ENCODE peak calls at places on chromosomes 7 and 10, in five cellular contexts. I is SK-N-SH, L is left ventricle myocardium inferior, C is HL-60, H is hepatocyte. M is an unnamed sample.

GRCh38 chr10:74923556-74923955 is 97.2 kb downstream of the KAT6B start:
- DNase-seq in L (no peak), I (no peak), H (no peak), C (no peak), M (peak; percentile 61)

GRCh38 chr7:158028971-158029370 is 558.7 kb downstream of the PTPRN2 start:
- DNase-seq in I (no peak), C (no peak), L (no peak), H (no peak), M (peak; percentile 5)

GRCh38 chr10:79112898-79113431 is 44.2 kb downstream of the ZMIZ1 start:
- DNase-seq in C (no peak), I (peak; percentile 63), L (peak; percentile 58), H (peak; percentile 41), M (peak; percentile 59)

GRCh38 chr10:16948335-16948734 is 131.1 kb upstream of the RSU1 start:
- DNase-seq in C (no peak), I (no peak), H (no peak), L (no peak), M (no peak)

GRCh38 chr7:111356941-111357340 is 205.4 kb downstream of the IMMP2L start:
- DNase-seq in C (no peak), L (no peak), I (no peak), H (no peak), M (no peak)

GRCh38 chr7:151859111-151859947 is 17.6 kb downstream of the PRKAG2 start:
- DNase-seq in L (peak; percentile 51), I (no peak), H (no peak), C (no peak), M (no peak)

GRCh38 chr7:96328016-96328415 is 6.1 kb upstream of the SLC25A13 start:
- DNase-seq in L (no peak), I (no peak), H (no peak), C (no peak), M (no peak)

GRCh38 chr7:46568420-46569116 is 647.5 kb upstream of the IGFBP3 start:
- DNase-seq in C (no peak), H (no peak), I (no peak), L (no peak), M (no peak)

GRCh38 chr10:50550291-50550839 is 73.4 kb downstream of the SGMS1 start:
- DNase-seq in C (no peak), I (no peak), L (no peak), H (peak; percentile 34), M (peak; percentile 48)

GRCh38 chr10:77409697-77410471 is 227.7 kb downstream of the KCNMA1 start:
- DNase-seq in I (no peak), H (peak; percentile 65), C (no peak), L (no peak), M (no peak)

GRCh38 chr10:15660990-15661389 is 58.7 kb downstream of the ITGA8 start:
- DNase-seq in C (no peak), H (no peak), L (no peak), I (no peak), M (peak; percentile 69)
- TF ChIP-seq CTCF in C (no peak), H (no peak), L (no peak), I (no peak), M (peak; percentile 61)

GRCh38 chr10:37496061-37496460 is 361.3 kb downstream of the ZNF248 start:
- DNase-seq in C (no peak), I (no peak), H (no peak), L (no peak), M (no peak)

GRCh38 chr10:37489658-37490003 is 364.2 kb downstream of the ANKRD30A start:
- DNase-seq in L (no peak), I (no peak), H (no peak), C (no peak), M (no peak)

GRCh38 chr10:37490266-37490665 is 364.9 kb downstream of the ANKRD30A start:
- DNase-seq in H (no peak), C (no peak), I (no peak), L (no peak), M (no peak)

DNA sequence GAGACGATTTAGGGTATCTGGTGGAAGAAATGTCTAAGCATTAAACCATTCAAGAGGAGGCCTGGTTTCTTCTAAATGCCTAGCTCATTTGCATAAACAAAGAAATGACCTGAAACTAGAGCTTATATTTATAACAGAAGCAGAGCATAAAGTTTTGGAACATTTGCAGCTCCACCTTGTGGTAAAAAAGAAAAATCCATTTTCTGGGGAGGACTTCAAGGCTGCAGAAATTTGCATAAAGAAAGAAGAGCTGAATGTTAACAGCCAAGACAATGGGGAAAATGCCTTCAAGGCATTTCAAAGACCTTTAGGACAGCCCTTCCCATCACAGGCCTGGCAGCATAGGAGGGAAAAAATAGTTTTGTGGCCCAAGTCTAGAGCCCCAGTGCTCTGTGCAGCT is 362.0 kb downstream of the ZNF248 start:
- DNase-seq in C (no peak), L (no peak), I (no peak), H (no peak), M (no peak)
- H3K4me3 ChIP-seq in C (no peak overlapping the region), L (no peak overlapping the region), I (no peak overlapping the region), H (no peak overlapping the region), M (no peak overlapping the region)

DNA sequence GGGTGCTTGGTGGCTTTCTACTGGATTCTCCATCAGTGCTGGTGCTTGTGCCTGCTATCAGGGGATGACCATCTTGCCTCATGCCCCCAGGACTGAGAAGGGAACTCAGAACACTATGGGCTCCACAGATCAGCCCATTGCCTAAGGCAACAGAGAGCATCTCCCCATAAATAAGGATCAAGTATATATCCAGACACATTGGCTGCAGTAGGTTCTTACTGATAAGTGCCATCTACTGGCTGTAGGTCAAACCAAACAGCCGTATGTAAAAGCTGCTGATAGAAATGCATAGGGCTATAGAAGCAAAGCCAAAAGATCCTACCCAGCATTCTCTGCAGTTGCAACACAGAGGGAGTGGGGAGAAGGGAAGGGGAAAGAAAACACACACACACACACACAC is 153.7 kb downstream of the CDK14 start:
- DNase-seq in H (peak; percentile 23), C (peak; percentile 15), L (no peak), I (peak; percentile 52), M (no peak)
- TF ChIP-seq CTCF in H (peak; percentile 36), C (no peak), L (no peak), I (peak; percentile 26), M (peak; percentile 65)

DNA sequence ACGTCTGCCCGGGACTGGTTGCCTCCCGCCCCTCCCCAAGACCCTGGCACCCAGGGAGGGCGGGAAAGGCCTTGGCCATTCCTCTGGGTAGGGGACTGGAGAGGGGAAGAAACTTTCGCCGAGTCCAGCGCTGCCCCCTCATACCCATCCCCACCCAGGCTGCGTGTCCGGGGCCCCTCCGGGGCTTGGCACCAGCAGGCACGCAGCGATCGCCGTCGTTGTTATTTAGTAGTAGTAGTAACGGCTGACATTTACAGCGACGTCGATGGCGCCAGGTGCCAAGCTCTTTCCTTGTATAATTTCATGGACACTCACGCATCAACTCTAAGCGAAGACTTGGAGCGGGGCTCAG is 3.3 kb upstream of the PDGFA start:
- DNase-seq in I (no peak), L (no peak), C (no peak), H (no peak), M (no peak)
- H3K4me3 ChIP-seq in I (no peak overlapping the region), L (peak overlapping the region; percentile 93), C (no peak overlapping the region), H (peak overlapping the region; percentile 24), M (no peak overlapping the region)

GRCh38 chr10:3681642-3682554 is 103.1 kb downstream of the KLF6 start:
- DNase-seq in H (no peak), I (no peak), L (no peak), C (no peak), M (no peak)
- TF ChIP-seq CTCF in H (no peak), I (no peak), L (no peak), C (no peak), M (no peak)

GRCh38 chr7:36887969-36888368 is 163.7 kb upstream of the AOAH start:
- DNase-seq in H (no peak), L (no peak), I (peak; percentile 58), C (no peak), M (no peak)

GRCh38 chr7:36884863-36885262 is 160.6 kb upstream of the AOAH start:
- DNase-seq in C (no peak), H (no peak), I (no peak), L (no peak), M (no peak)

GRCh38 chr7:36889182-36889581 is 164.9 kb upstream of the AOAH start:
- DNase-seq in C (no peak), H (no peak), I (no peak), L (no peak), M (no peak)

DNA sequence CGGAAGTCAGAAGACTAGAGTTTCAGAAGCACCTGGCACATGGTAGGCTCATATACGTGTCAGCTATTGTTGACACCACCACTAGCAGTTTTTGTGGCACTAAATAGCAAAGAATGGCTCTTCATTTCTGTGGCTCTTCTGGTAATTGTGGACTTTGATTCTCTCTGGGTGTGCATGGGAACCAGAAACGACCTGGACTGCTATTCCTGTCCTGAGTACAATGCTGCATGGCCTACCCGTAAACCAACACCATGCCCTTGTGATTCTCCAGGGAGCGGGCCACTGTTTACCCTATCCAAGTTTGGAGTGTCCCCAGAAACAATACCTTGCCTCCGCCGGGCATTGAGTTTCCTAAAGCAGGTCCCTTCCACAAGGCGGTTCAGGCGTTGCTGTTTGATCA is 162.9 kb upstream of the AOAH start:
- DNase-seq in I (no peak), L (no peak), H (no peak), C (no peak), M (no peak)
- H3K4me3 ChIP-seq in I (no peak overlapping the region), L (no peak overlapping the region), H (no peak overlapping the region), C (no peak overlapping the region), M (no peak overlapping the region)

DNA sequence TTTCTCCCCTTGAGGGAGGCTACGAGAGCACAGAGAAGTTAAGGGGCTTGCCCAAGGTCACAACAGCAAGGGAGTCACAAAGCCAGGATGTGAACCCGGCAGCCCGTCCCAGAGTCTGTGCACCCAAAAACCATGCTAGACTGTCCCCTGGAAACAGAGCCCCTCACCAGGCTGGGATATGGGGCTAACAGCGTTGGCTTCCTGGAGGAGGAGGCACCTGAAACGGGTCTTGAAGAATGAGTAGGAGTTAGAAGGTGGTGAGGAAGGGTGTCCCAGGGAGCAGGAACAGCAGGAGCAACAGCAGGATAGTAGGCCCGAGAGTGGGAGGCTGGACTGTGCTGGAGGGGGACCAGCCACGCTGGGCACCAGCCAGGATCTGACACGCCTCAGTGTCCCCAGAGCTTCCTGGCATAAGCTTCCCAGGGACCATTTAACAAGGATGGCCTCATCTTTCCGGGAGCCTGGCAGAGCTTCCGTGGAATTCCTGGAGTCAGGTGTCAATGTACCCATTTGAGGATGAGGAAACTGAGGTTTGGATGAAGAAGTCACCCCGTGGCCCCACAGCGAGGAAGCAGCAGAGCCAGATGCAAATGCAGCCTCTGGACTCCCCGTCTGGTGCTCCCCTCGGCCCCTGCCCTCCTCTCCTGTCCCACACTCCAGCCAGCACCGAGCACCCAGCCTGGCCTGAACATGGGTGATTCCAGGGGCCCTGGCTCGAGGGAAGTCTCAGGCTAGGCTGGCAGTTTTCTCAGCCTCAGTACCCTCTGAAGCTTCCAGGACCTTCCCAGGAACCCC is 3.3 kb upstream of the GRIFIN start:
- DNase-seq in H (no peak), C (no peak), L (no peak), I (no peak), M (no peak)
- TF ChIP-seq CTCF in H (no peak), C (no peak), L (no peak), I (no peak), M (no peak)